ENCODE peak calls at places on chromosomes 1 and 21, in six cellular contexts. M, R, K, Y, W and O are unnamed samples.

GRCh38 chr1:164706596-164706995 is 147.6 kb downstream of the PBX1 start:
- DNase-seq in R (no peak), Y (no peak), W (no peak), M (no peak), K (no peak), O (no peak)

GRCh38 chr1:3265800-3266485 is 188.5 kb upstream of the ARHGEF16 start:
- DNase-seq in K (no peak), W (no peak), R (no peak), M (no peak), Y (no peak), O (no peak)

GRCh38 chr1:81142099-81142776 is 658.5 kb upstream of the ADGRL2 start:
- DNase-seq in R (peak), K (no peak), Y (peak), M (no peak), W (no peak), O (peak)

GRCh38 chr1:163562355-163562754 is 240.6 kb downstream of the NUF2 start:
- DNase-seq in R (no peak), K (no peak), Y (no peak), M (no peak), W (no peak), O (no peak)

GRCh38 chr1:27959792-27960603 is at the start of gene XKR8:
- DNase-seq in K (peak), R (peak), Y (peak), W (peak), M (no peak), O (peak)

GRCh38 chr1:68918563-68918962 is 421.7 kb upstream of the DEPDC1 start:
- DNase-seq in R (no peak), Y (no peak), M (no peak), K (no peak), W (no peak), O (no peak)

GRCh38 chr1:12745126-12745991 is 641 bp upstream of the CFAP107 start:
- DNase-seq in R (peak), M (peak), K (no peak), W (no peak), Y (no peak), O (peak)

GRCh38 chr1:66788231-66788939 is 12.7 kb downstream of the INSL5 start:
- DNase-seq in R (no peak), W (no peak), M (no peak), Y (no peak), K (no peak), O (no peak)

GRCh38 chr1:27601321-27601770 is 2.6 kb downstream of the AHDC1 start:
- DNase-seq in M (no peak), W (no peak), Y (no peak), R (no peak), K (no peak), O (no peak)

GRCh38 chr1:47436304-47436978 is 1.4 kb upstream of the FOXD2 start:
- DNase-seq in W (peak), M (no peak), K (peak), R (peak), Y (peak), O (peak)

GRCh38 chr1:13664451-13664850 is 35.5 kb upstream of the PRDM2 start:
- DNase-seq in Y (no peak), M (no peak), R (no peak), K (no peak), W (no peak), O (no peak)

GRCh38 chr1:58932820-58933598 is 149.2 kb upstream of the JUN start:
- DNase-seq in R (peak), M (peak), Y (peak), K (peak), W (no peak), O (peak)

GRCh38 chr1:23421343-23421742 is 3.2 kb downstream of the TCEA3 start:
- DNase-seq in R (no peak), W (no peak), K (no peak), Y (no peak), M (no peak), O (no peak)

GRCh38 chr1:160579216-160579701 is at the start of gene CD84:
- DNase-seq in K (no peak), Y (no peak), R (no peak), W (no peak), M (no peak), O (no peak)

GRCh38 chr1:62725981-62726588 is 37.9 kb upstream of the DOCK7 start:
- DNase-seq in Y (no peak), R (no peak), M (no peak), K (no peak), W (no peak), O (peak)

GRCh38 chr1:90045853-90046563 is 51.1 kb downstream of the ZNF326 start:
- DNase-seq in W (peak), M (no peak), Y (no peak), K (peak), R (peak), O (peak)

GRCh38 chr21:45695086-45695485 is 51.6 kb downstream of the PCBP3 start:
- DNase-seq in M (no peak), R (no peak), K (no peak), Y (no peak), W (no peak), O (no peak)
- TF ChIP-seq CTCF in M (no peak), R (no peak), K (no peak), Y (peak), W (peak), O (no peak)

GRCh38 chr1:246450485-246451251 is 56.4 kb downstream of the SMYD3 start:
- DNase-seq in Y (no peak), K (peak), R (peak), M (no peak), W (no peak), O (peak)
- TF ChIP-seq CTCF in Y (peak), K (peak), R (peak), M (peak), W (peak), O (peak)

GRCh38 chr1:26306290-26307221 is at the start of gene UBXN11:
- DNase-seq in R (peak), M (peak), W (peak), K (peak), Y (peak), O (peak)
- TF ChIP-seq CTCF in R (no peak), M (no peak), W (no peak), K (no peak), Y (no peak), O (no peak)

GRCh38 chr21:26093094-26093493 is 77.5 kb downstream of the APP start:
- DNase-seq in R (peak), W (no peak), Y (no peak), K (no peak), M (no peak), O (no peak)

GRCh38 chr21:26089730-26090129 is 80.8 kb downstream of the APP start:
- DNase-seq in W (no peak), K (no peak), Y (no peak), M (no peak), R (no peak), O (no peak)

GRCh38 chr21:26087223-26087918 is 83.2 kb downstream of the APP start:
- DNase-seq in K (no peak), Y (no peak), R (no peak), W (no peak), M (no peak), O (no peak)

GRCh38 chr21:26095131-26095530 is 75.4 kb downstream of the APP start:
- DNase-seq in W (no peak), Y (no peak), M (no peak), K (no peak), R (no peak), O (no peak)

DNA sequence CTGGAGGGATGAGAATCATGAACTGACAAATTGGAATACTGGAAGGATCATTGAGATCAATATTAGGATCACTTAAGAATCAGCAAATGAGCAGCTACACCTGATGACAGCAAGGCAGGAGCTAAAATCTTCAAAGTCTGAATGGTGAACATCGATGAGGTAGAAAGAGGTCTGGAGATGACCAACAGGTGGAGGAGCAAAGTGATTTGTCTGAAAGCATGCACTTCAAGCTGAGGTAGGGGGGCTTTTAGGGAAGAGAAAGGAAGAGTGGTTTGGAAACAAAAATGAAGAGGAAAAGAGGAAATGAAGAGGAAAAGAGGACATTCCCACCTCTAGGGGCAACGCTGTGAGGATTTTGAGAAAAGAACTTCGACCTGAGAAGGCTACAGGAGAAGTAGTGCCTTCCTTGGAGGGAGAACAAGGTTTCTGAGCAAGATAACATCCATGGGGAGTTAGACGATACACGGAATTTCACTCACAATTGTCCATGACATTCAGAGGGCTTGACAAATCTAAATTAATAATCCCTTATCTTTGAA is 79.0 kb downstream of the APP start:
- DNase-seq in K (no peak), W (no peak), Y (no peak), R (no peak), M (no peak), O (no peak)
- TF ChIP-seq CTCF in K (no peak), W (peak), Y (peak), R (no peak), M (no peak), O (no peak)